ENCODE peak calls at places on chromosomes 7 and 10, in five cellular contexts. H is trophoblast cell, Y is GM23248, O is A549, J is cardiac muscle cell. A is an unnamed sample. For H3K4me1, the result is how much of the 10 kb centered on the place peaks cover.

GRCh38 chr7:30526163-30526562 is 21.5 kb upstream of the GGCT start:
- DNase-seq in H (no peak), Y (no peak), O (no peak), J (no peak), A (no peak)

GRCh38 chr10:35346248-35346647 is 9.9 kb downstream of the CCNY start:
- DNase-seq in H (no peak), Y (no peak), O (no peak), J (no peak), A (no peak)

GRCh38 chr7:34069676-34070075 is 164.3 kb downstream of the BMPER start:
- DNase-seq in H (no peak), Y (peak), O (peak), J (no peak), A (no peak)

GRCh38 chr10:128063736-128064614 is 62.2 kb downstream of the MKI67 start:
- DNase-seq in H (no peak), Y (no peak), O (no peak), J (no peak), A (no peak)

GRCh38 chr7:32515890-32516550 is 20.7 kb downstream of the AVL9 start:
- DNase-seq in H (no peak), Y (peak), O (no peak), J (no peak), A (no peak)

GRCh38 chr7:128266891-128267839 is 26.1 kb downstream of the LEP start:
- DNase-seq in H (no peak), Y (peak), O (no peak), J (peak), A (no peak)

GRCh38 chr7:22596763-22597434 is 96.9 kb upstream of the STEAP1B start:
- DNase-seq in H (no peak), Y (no peak), O (no peak), J (no peak), A (no peak)

GRCh38 chr7:25358831-25359350 is 130.6 kb upstream of the NPVF start:
- DNase-seq in H (no peak), Y (no peak), O (no peak), J (no peak), A (no peak)

GRCh38 chr7:322111-322671 is 32.2 kb downstream of the FOXL3 start:
- DNase-seq in H (peak), Y (peak), O (peak), J (peak), A (peak)

GRCh38 chr7:137538361-137538762 is 194.8 kb upstream of the PTN start:
- DNase-seq in H (no peak), Y (peak), O (no peak), J (no peak), A (no peak)

GRCh38 chr7:113267271-113267670 is 148.9 kb upstream of the SMIM30 start:
- DNase-seq in H (no peak), Y (peak), O (no peak), J (no peak), A (no peak)

GRCh38 chr7:18354686-18355085 is 140.9 kb upstream of the HDAC9 start:
- DNase-seq in H (no peak), Y (no peak), O (no peak), J (peak), A (no peak)

GRCh38 chr7:70836279-70836678 is 295.7 kb upstream of the GALNT17 start:
- DNase-seq in H (no peak), Y (no peak), O (no peak), J (no peak), A (no peak)

GRCh38 chr10:62687230-62687748 is 117.2 kb upstream of the ADO start:
- DNase-seq in H (no peak), Y (peak), O (no peak), J (no peak), A (no peak)

GRCh38 chr7:157012113-157012547 is 1.7 kb upstream of the MNX1 start:
- DNase-seq in H (no peak), Y (no peak), O (no peak), J (no peak), A (no peak)

GRCh38 chr7:135620980-135621850 is 41.1 kb upstream of the STMP1 start:
- DNase-seq in H (peak), Y (peak), O (peak), J (peak), A (no peak)

GRCh38 chr7:130883928-130884327 is 149.9 kb upstream of the KLF14 start:
- DNase-seq in H (no peak), Y (no peak), O (no peak), J (no peak), A (no peak)
- H3K4me1 ChIP-seq in H (under half), Y (half or more), O (half or more), J (under half), A (under half)

DNA sequence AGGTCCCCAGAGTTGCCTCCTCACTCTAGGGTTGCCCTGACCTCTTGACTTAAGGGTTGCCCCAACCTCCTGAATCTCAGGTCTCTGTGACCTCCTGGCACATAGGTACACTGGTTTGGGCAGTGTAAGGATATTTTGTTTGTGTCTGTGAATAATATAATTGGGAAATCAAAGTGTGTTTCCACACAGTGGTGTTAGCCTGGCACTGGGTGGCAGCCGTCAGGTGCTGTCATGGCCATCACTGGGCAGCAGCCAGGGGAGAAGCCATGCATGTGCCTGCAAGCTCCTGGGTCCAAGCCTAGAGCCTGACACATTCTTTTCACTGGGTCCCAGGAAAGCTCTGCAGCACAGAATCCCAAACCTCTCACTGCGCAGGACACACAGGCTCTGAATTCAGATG is 3.6 kb upstream of the CCDC201 start:
- DNase-seq in H (no peak), Y (no peak), O (no peak), J (no peak), A (no peak)
- H3K4me3 ChIP-seq in H (no peak), Y (no peak), O (no peak), J (no peak), A (no peak)

GRCh38 chr10:78755877-78756455 is 312.8 kb upstream of the ZMIZ1 start:
- DNase-seq in H (no peak), Y (peak), O (no peak), J (no peak), A (no peak)

GRCh38 chr10:78755075-78755695 is 313.6 kb upstream of the ZMIZ1 start:
- DNase-seq in H (no peak), Y (no peak), O (no peak), J (no peak), A (no peak)

GRCh38 chr10:78752251-78752650 is 316.5 kb upstream of the ZMIZ1 start:
- DNase-seq in H (no peak), Y (peak), O (no peak), J (no peak), A (no peak)

GRCh38 chr10:78752708-78753107 is 316.1 kb upstream of the ZMIZ1 start:
- DNase-seq in H (no peak), Y (no peak), O (no peak), J (no peak), A (no peak)

GRCh38 chr10:78754269-78755074 is 314.3 kb upstream of the ZMIZ1 start:
- DNase-seq in H (no peak), Y (peak), O (no peak), J (no peak), A (no peak)
- H3K4me1 ChIP-seq in H (under half), Y (under half), O (under half), J (under half), A (under half)

DNA sequence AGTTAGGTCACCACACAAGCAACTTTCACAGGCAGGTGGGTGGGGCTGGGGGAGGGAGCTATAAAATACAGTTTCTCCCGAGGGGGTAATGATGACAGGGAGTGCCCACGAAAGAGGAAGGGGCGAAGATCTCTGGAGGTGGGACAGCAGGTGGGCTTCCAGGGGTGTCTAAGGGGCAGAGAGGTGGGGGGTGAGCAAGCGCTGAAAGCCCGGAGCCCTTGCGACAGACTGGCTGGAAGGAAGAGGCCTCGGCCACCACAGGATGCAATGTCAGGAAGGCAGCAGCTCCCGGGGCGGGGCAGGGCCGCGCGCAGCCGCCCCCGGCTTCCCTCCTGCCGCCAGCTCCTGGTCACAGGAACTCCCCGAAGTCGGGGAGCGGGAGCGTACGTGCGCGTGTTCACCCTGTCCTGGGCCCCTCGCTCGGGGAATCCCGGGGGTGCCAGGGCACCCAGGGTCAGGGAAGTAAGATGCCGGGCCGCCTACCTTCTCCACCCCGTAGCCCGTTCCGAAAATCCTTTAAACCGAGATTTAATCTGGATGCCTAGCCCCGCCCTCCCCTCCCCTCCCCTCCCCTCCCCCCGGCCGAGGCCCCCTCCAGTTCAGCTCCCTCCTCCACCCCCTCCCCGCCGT is 105.2 kb upstream of the PPIF start:
- DNase-seq in H (peak), Y (peak), O (no peak), J (peak), A (peak)
- H3K4me3 ChIP-seq in H (peak), Y (peak), O (no peak), J (peak), A (peak)

GRCh38 chr7:6419310-6419773 is 28.4 kb downstream of the DAGLB start:
- DNase-seq in H (no peak), Y (no peak), O (no peak), J (no peak), A (no peak)
- H3K4me1 ChIP-seq in H (under half), Y (under half), O (under half), J (under half), A (under half)

GRCh38 chr10:14259696-14260595 is 70.8 kb downstream of the FRMD4A start:
- DNase-seq in H (peak), Y (no peak), O (no peak), J (no peak), A (no peak)
- H3K4me3 ChIP-seq in H (no peak), Y (no peak), O (no peak), J (no peak), A (no peak)

GRCh38 chr7:55101359-55101758 is 82.5 kb downstream of the EGFR start:
- DNase-seq in H (no peak), Y (no peak), O (no peak), J (no peak), A (no peak)

GRCh38 chr7:55100172-55100961 is 81.5 kb downstream of the EGFR start:
- DNase-seq in H (peak), Y (peak), O (no peak), J (no peak), A (no peak)

GRCh38 chr7:55100962-55101327 is 82.1 kb downstream of the EGFR start:
- DNase-seq in H (peak), Y (no peak), O (no peak), J (no peak), A (no peak)

GRCh38 chr7:55096318-55096717 is 77.5 kb downstream of the EGFR start:
- DNase-seq in H (no peak), Y (no peak), O (no peak), J (no peak), A (no peak)

GRCh38 chr7:55099086-55099831 is 80.4 kb downstream of the EGFR start:
- DNase-seq in H (no peak), Y (peak), O (no peak), J (no peak), A (no peak)
- H3K4me1 ChIP-seq in H (under half), Y (under half), O (under half), J (under half), A (under half)

GRCh38 chr7:45027774-45028114 is 27.7 kb downstream of the CCM2 start:
- DNase-seq in H (no peak), Y (no peak), O (no peak), J (no peak), A (no peak)
- H3K4me3 ChIP-seq in H (no peak), Y (no peak), O (no peak), J (no peak), A (peak)

GRCh38 chr10:517236-517635 is 172.2 kb downstream of the DIP2C start:
- DNase-seq in H (no peak), Y (no peak), O (no peak), J (no peak), A (no peak)
- H3K4me1 ChIP-seq in H (under half), Y (under half), O (under half), J (under half), A (under half)

GRCh38 chr10:43043342-43043772 is 33.5 kb upstream of the RET start:
- DNase-seq in H (no peak), Y (no peak), O (no peak), J (no peak), A (peak)
- H3K4me3 ChIP-seq in H (no peak), Y (no peak), O (no peak), J (no peak), A (no peak)

A was measured in CD8-positive, alpha-beta T cell.